ENCODE peak calls at places on chromosomes 12 and 14, in four cellular contexts. One of them, this sample, is unnamed.

GRCh38 chr12:45518516-45519235 is 210.8 kb upstream of the ARID2 start:
- DNase-seq in left ventricle myocardium inferior: no peak
- DNase-seq in bronchial epithelial cell: no peak
- DNase-seq in A549: no peak
- DNase-seq in this sample: no peak

GRCh38 chr14:32129124-32129523 is 52.0 kb downstream of the ARHGAP5 start:
- DNase-seq in left ventricle myocardium inferior: no peak
- DNase-seq in bronchial epithelial cell: peak; percentile 75
- DNase-seq in A549: peak; percentile 24
- DNase-seq in this sample: peak; percentile 85

GRCh38 chr12:55745361-55746146 is 2.6 kb downstream of the GDF11 start:
- DNase-seq in left ventricle myocardium inferior: peak; percentile 28
- DNase-seq in bronchial epithelial cell: no peak
- DNase-seq in A549: no peak
- DNase-seq in this sample: peak; percentile 37

GRCh38 chr14:85421166-85421877 is 108.6 kb upstream of the FLRT2 start:
- DNase-seq in left ventricle myocardium inferior: no peak
- DNase-seq in bronchial epithelial cell: peak; percentile 89
- DNase-seq in A549: no peak
- DNase-seq in this sample: peak; percentile 91

GRCh38 chr14:78836777-78837176 is 666.6 kb downstream of the NRXN3 start:
- DNase-seq in left ventricle myocardium inferior: no peak
- DNase-seq in bronchial epithelial cell: peak; percentile 72
- DNase-seq in A549: peak; percentile 49
- DNase-seq in this sample: peak; percentile 52

GRCh38 chr12:80269953-80270552 is 170.7 kb downstream of the OTOGL start:
- DNase-seq in left ventricle myocardium inferior: no peak
- DNase-seq in bronchial epithelial cell: peak; percentile 53
- DNase-seq in A549: peak; percentile 14
- DNase-seq in this sample: peak; percentile 72

GRCh38 chr12:81499809-81500208 is 259.3 kb downstream of the PPFIA2 start:
- DNase-seq in left ventricle myocardium inferior: no peak
- DNase-seq in bronchial epithelial cell: no peak
- DNase-seq in A549: no peak
- DNase-seq in this sample: no peak

GRCh38 chr12:16297521-16297920 is 20.0 kb upstream of the SLC15A5 start:
- DNase-seq in left ventricle myocardium inferior: no peak
- DNase-seq in bronchial epithelial cell: no peak
- DNase-seq in A549: no peak
- DNase-seq in this sample: no peak

GRCh38 chr12:104276192-104277131 is 27.1 kb upstream of the EID3 start:
- DNase-seq in left ventricle myocardium inferior: no peak
- DNase-seq in bronchial epithelial cell: no peak
- DNase-seq in A549: no peak
- DNase-seq in this sample: no peak

GRCh38 chr12:57047981-57048380 is 1.9 kb downstream of the MYO1A start:
- DNase-seq in left ventricle myocardium inferior: no peak
- DNase-seq in bronchial epithelial cell: no peak
- DNase-seq in A549: no peak
- DNase-seq in this sample: peak; percentile 5

GRCh38 chr14:70718383-70719123 is 76.8 kb downstream of the TTC9 start:
- DNase-seq in left ventricle myocardium inferior: no peak
- DNase-seq in bronchial epithelial cell: peak; percentile 58
- DNase-seq in A549: no peak
- DNase-seq in this sample: no peak

GRCh38 chr12:113479578-113480335 is 8.1 kb upstream of the LHX5 start:
- DNase-seq in left ventricle myocardium inferior: peak; percentile 44
- DNase-seq in bronchial epithelial cell: no peak
- DNase-seq in A549: no peak
- DNase-seq in this sample: peak; percentile 44

GRCh38 chr12:75479963-75480461 is 543 bp upstream of the GLIPR1 start:
- DNase-seq in left ventricle myocardium inferior: no peak
- DNase-seq in bronchial epithelial cell: peak; percentile 37
- DNase-seq in A549: no peak
- DNase-seq in this sample: no peak

GRCh38 chr12:22231836-22232235 is 102.7 kb downstream of the ST8SIA1 start:
- DNase-seq in left ventricle myocardium inferior: no peak
- DNase-seq in bronchial epithelial cell: no peak
- DNase-seq in A549: peak; percentile 3
- DNase-seq in this sample: no peak
- TF ChIP-seq CTCF in left ventricle myocardium inferior: no peak
- TF ChIP-seq CTCF in bronchial epithelial cell: no peak
- TF ChIP-seq CTCF in A549: no peak
- TF ChIP-seq CTCF in this sample: peak; percentile 14

GRCh38 chr12:66188584-66189475 is at the start of gene IRAK3:
- DNase-seq in left ventricle myocardium inferior: peak; percentile 91
- DNase-seq in bronchial epithelial cell: peak; percentile 40
- DNase-seq in A549: no peak
- DNase-seq in this sample: peak; percentile 41
- H3K4me3 ChIP-seq in left ventricle myocardium inferior: peak within 1 kb of the TSS; percentile 71
- H3K4me3 ChIP-seq in bronchial epithelial cell: peak within 1 kb of the TSS; percentile 58
- H3K4me3 ChIP-seq in A549: peak within 1 kb of the TSS; percentile 42
- H3K4me3 ChIP-seq in this sample: peak within 1 kb of the TSS; percentile 65

GRCh38 chr12:77940011-77940423 is 109.3 kb downstream of the NAV3 start:
- DNase-seq in left ventricle myocardium inferior: no peak
- DNase-seq in bronchial epithelial cell: peak; percentile 94
- DNase-seq in A549: peak; percentile 29
- DNase-seq in this sample: peak; percentile 91
- TF ChIP-seq CTCF in left ventricle myocardium inferior: no peak
- TF ChIP-seq CTCF in bronchial epithelial cell: no peak
- TF ChIP-seq CTCF in A549: no peak
- TF ChIP-seq CTCF in this sample: peak; percentile 3

GRCh38 chr12:28192145-28192544 is 1.9 kb downstream of the CCDC91 start:
- DNase-seq in left ventricle myocardium inferior: no peak
- DNase-seq in bronchial epithelial cell: no peak
- DNase-seq in A549: no peak
- DNase-seq in this sample: no peak
- H3K4me3 ChIP-seq in left ventricle myocardium inferior: no peak overlapping the region
- H3K4me3 ChIP-seq in bronchial epithelial cell: no peak overlapping the region
- H3K4me3 ChIP-seq in A549: no peak overlapping the region
- H3K4me3 ChIP-seq in this sample: no peak overlapping the region

DNA sequence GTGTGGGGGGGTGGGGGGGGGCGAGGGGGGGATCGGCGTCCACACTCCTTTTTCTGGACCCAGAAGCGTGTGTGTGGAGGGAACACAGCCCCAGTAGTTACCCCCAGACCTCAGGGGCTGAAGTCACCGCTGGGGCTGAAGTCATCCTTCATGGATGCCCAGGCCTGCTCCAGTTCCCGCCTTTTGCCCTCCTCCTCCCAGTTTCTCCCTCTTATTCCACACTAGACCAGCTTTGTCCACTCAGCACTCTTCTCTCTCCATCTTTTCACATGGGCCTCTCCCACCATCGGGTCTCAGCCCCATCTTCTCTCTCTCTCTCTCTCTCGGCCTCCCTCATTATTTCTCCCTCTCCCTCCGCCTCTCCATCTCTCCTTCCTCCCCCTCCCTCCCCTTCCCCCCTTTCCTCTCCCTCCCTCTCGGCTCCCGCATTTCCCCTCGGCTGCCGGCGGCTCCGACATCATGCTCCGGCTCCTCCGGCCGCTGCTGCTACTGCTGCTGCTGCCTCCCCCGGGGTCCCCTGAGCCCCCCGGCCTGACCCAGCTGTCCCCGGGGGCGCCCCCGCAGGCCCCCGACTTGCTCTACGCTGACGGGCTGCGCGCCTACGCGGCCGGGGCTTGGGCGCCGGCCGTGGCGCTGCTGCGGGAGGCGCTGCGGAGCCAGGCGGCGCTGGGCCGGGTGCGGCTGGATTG is at the start of gene P3H3:
- DNase-seq in left ventricle myocardium inferior: peak; percentile 45
- DNase-seq in bronchial epithelial cell: peak; percentile 19
- DNase-seq in A549: peak; percentile 65
- DNase-seq in this sample: peak; percentile 50
- TF ChIP-seq CTCF in left ventricle myocardium inferior: no peak
- TF ChIP-seq CTCF in bronchial epithelial cell: no peak
- TF ChIP-seq CTCF in A549: peak; percentile 37
- TF ChIP-seq CTCF in this sample: no peak

GRCh38 chr12:115666168-115666567 is 611.3 kb downstream of the MED13L start:
- DNase-seq in left ventricle myocardium inferior: no peak
- DNase-seq in bronchial epithelial cell: no peak
- DNase-seq in A549: no peak
- DNase-seq in this sample: no peak

GRCh38 chr12:115657081-115658013 is 620.1 kb downstream of the MED13L start:
- DNase-seq in left ventricle myocardium inferior: no peak
- DNase-seq in bronchial epithelial cell: peak; percentile 66
- DNase-seq in A549: no peak
- DNase-seq in this sample: no peak

GRCh38 chr12:115661103-115661502 is 616.4 kb downstream of the MED13L start:
- DNase-seq in left ventricle myocardium inferior: no peak
- DNase-seq in bronchial epithelial cell: no peak
- DNase-seq in A549: no peak
- DNase-seq in this sample: peak; percentile 83

GRCh38 chr12:115659422-115659821 is 618.1 kb downstream of the MED13L start:
- DNase-seq in left ventricle myocardium inferior: no peak
- DNase-seq in bronchial epithelial cell: no peak
- DNase-seq in A549: no peak
- DNase-seq in this sample: no peak

DNA sequence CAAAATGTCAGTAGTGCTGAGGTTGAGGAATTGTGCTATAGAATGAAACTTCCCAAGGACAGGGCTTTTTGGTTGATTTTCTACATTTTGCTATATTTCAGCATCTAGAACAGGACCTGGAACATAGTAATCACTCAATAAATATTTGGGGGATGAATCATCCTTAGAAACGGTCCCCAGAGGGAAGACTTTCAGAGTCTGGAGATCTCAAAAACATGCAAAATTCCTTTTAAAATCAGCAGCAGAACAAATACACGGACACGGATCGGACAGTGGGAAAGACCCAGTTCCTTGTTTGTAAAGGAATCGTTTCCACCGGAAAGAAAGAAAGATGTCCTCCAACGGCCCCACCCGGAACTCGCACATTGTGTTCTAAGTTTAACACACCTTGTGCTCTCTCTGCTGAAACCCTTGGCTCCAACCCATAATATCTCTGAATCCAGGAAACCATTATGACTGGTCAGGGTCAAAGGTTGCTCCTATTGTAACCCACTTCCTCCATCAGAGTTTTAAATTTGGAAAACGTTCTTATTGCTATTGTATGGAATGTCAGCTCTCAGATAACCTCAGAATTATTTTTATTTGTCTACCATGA is 617.2 kb downstream of the MED13L start:
- DNase-seq in left ventricle myocardium inferior: peak; percentile 39
- DNase-seq in bronchial epithelial cell: no peak
- DNase-seq in A549: no peak
- DNase-seq in this sample: peak; percentile 77
- H3K4me3 ChIP-seq in left ventricle myocardium inferior: no peak overlapping the region
- H3K4me3 ChIP-seq in bronchial epithelial cell: no peak overlapping the region
- H3K4me3 ChIP-seq in A549: no peak overlapping the region
- H3K4me3 ChIP-seq in this sample: no peak overlapping the region

GRCh38 chr14:102941419-102942011 is 19.1 kb downstream of the AMN start:
- DNase-seq in left ventricle myocardium inferior: no peak
- DNase-seq in bronchial epithelial cell: no peak
- DNase-seq in A549: no peak
- DNase-seq in this sample: no peak

GRCh38 chr14:102940729-102941362 is 18.4 kb downstream of the AMN start:
- DNase-seq in left ventricle myocardium inferior: no peak
- DNase-seq in bronchial epithelial cell: no peak
- DNase-seq in A549: no peak
- DNase-seq in this sample: no peak

GRCh38 chr14:102943979-102944378 is 21.5 kb downstream of the AMN start:
- DNase-seq in left ventricle myocardium inferior: no peak
- DNase-seq in bronchial epithelial cell: no peak
- DNase-seq in A549: no peak
- DNase-seq in this sample: no peak

GRCh38 chr14:102943454-102943853 is 21.0 kb downstream of the AMN start:
- DNase-seq in left ventricle myocardium inferior: no peak
- DNase-seq in bronchial epithelial cell: no peak
- DNase-seq in A549: no peak
- DNase-seq in this sample: no peak

DNA sequence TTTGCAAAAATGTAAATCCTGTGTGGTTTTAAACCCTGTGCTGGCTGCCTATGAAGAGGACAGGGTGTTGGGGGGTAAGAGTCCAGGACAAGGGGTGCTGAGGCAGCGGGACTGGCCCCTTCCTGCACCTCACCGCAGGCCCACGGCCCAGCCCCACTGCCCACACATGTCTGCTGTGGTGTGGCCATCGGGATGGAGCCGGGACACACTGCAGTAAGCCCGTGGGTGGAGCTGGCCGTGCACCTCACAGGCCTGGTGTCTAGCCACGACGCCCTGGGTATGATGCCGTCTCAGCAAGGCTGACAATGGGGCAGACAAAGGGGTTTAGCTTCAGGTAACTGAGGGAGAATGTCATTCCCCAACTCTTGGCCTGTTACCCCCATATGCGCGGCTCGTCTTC is 19.6 kb downstream of the AMN start:
- DNase-seq in left ventricle myocardium inferior: no peak
- DNase-seq in bronchial epithelial cell: no peak
- DNase-seq in A549: no peak
- DNase-seq in this sample: no peak
- TF ChIP-seq CTCF in left ventricle myocardium inferior: no peak
- TF ChIP-seq CTCF in bronchial epithelial cell: no peak
- TF ChIP-seq CTCF in A549: no peak
- TF ChIP-seq CTCF in this sample: no peak

This sample was measured in fibroblast of the aortic adventitia.